ENCODE peak calls at places on chromosomes 7 and 10, in six cellular contexts. I is testis, U is endothelial cell of umbilical vein, R is NB4, F is transverse colon, J is tibial nerve. H is an unnamed sample.

GRCh38 chr10:97683556-97684357 is 3.3 kb downstream of the AVPI1 start:
- DNase-seq in I (peak), U (peak), R (peak), F (peak), J (peak), H (no peak)

GRCh38 chr7:8063706-8064297 is 95.2 kb downstream of the GLCCI1 start:
- DNase-seq in I (no peak), U (no peak), R (no peak), F (no peak), J (no peak), H (no peak)

GRCh38 chr10:119447823-119448546 is 94.5 kb downstream of the RGS10 start:
- DNase-seq in I (no peak), U (no peak), R (no peak), F (no peak), J (no peak), H (no peak)

GRCh38 chr7:105316578-105317375 is 71.9 kb downstream of the SRPK2 start:
- DNase-seq in I (no peak), U (no peak), R (no peak), F (no peak), J (no peak), H (no peak)

GRCh38 chr7:1712907-1713501 is 42.9 kb downstream of the ELFN1 start:
- DNase-seq in I (no peak), U (no peak), R (no peak), F (no peak), J (no peak), H (no peak)

GRCh38 chr10:70174058-70174741 is 3.9 kb upstream of the SAR1A start:
- DNase-seq in I (no peak), U (peak), R (no peak), F (peak), J (no peak), H (no peak)

GRCh38 chr7:49119706-49120105 is 195.4 kb downstream of the CDC14C start:
- DNase-seq in I (no peak), U (no peak), R (no peak), F (no peak), J (no peak), H (no peak)

GRCh38 chr7:116706668-116707126 is 34.7 kb downstream of the MET start:
- DNase-seq in I (no peak), U (peak), R (no peak), F (no peak), J (no peak), H (no peak)

GRCh38 chr7:80681272-80681885 is 42.9 kb downstream of the CD36 start:
- DNase-seq in I (no peak), U (peak), R (peak), F (no peak), J (no peak), H (no peak)

GRCh38 chr10:110433740-110434139 is 64.0 kb upstream of the DUSP5 start:
- DNase-seq in I (no peak), U (no peak), R (no peak), F (peak), J (no peak), H (no peak)

GRCh38 chr10:110431659-110432058 is 66.0 kb upstream of the DUSP5 start:
- DNase-seq in I (no peak), U (no peak), R (no peak), F (no peak), J (no peak), H (no peak)

GRCh38 chr10:110430369-110431273 is 67.1 kb upstream of the DUSP5 start:
- DNase-seq in I (no peak), U (no peak), R (no peak), F (peak), J (no peak), H (no peak)

GRCh38 chr10:110432814-110433565 is 64.7 kb upstream of the DUSP5 start:
- DNase-seq in I (no peak), U (no peak), R (no peak), F (no peak), J (no peak), H (no peak)

DNA sequence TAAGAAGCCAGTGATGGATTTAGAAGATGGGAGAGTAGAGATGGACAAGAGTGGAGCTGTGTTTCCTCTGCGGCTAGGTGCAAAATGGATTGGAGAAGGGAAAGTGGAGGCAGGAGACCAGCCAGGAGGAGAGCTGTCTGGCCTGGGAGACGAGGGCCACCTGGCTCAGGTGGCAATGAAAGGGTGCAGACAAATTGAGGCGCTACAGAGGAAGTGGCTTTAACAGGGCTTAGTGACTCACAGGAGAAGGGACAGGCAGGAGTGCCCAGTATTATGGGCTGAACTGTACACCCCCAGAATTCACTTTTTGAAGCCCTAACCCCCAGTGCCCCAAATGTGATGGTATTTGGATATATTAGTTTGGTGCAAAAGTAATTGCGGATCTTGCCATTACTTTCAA is 65.6 kb upstream of the DUSP5 start:
- DNase-seq in I (no peak), U (no peak), R (no peak), F (no peak), J (no peak), H (no peak)
- TF ChIP-seq POLR2A in I (no peak), U (no peak), R (no peak), F (no peak), J (no peak), H (no peak)

GRCh38 chr7:13992621-13992982 is 3.1 kb upstream of the ETV1 start:
- DNase-seq in I (no peak), U (no peak), R (no peak), F (no peak), J (no peak), H (no peak)
- H3K4me3 ChIP-seq in I (peak), U (no peak), R (no peak), F (no peak), J (peak), H (no peak)

GRCh38 chr7:12211054-12212050 is at the start of gene TMEM106B:
- DNase-seq in I (peak), U (peak), R (peak), F (peak), J (peak), H (peak)
- TF ChIP-seq POLR2A in I (peak), U (peak), R (peak), F (peak), J (peak), H (peak)

DNA sequence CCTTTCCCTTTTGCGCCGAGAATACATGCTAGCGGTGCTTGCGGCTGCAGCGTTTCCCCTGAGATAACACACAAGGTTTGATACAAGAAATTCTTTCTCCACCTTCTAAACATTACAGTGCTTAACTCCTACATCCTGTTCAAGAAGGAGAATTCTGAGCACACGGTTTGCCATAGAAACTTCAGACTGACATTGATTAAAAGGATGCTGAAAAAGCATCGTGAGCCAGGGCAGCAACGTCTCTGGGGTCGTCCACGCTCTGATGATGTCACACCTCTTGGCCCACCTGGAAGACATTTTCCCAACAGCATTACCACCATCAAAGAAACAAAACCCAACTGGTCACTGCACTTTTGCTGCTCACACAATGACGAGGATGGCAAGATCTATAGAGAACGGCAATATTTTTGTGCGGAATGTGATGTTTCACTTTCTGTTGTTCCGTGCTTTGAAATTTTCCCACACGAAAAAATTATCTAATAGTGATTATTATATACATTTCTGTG is 26.9 kb upstream of the PRSS1 start:
- DNase-seq in I (no peak), U (no peak), R (no peak), F (no peak), J (no peak), H (no peak)
- H3K4me3 ChIP-seq in I (no peak), U (no peak), R (no peak), F (no peak), J (no peak), H (no peak)